ENCODE peak calls at places on chromosomes 1 and 21, in seven cellular contexts. One of them, this sample, is unnamed.

GRCh38 chr1:21307663-21308062 is 17.4 kb upstream of the ECE1 start:
- DNase-seq in HEK293T: no peak
- DNase-seq in epithelial cell of prostate: no peak
- DNase-seq in AG20443: no peak
- DNase-seq in NCI-H1105 treated with DMSO at 0.1 percent for 48 hours: no peak
- DNase-seq in DND-41: peak
- DNase-seq in T47D: no peak
- DNase-seq in this sample: peak

GRCh38 chr1:93483200-93483599 is 35.3 kb downstream of the FNBP1L start:
- DNase-seq in HEK293T: no peak
- DNase-seq in epithelial cell of prostate: no peak
- DNase-seq in AG20443: no peak
- DNase-seq in NCI-H1105 treated with DMSO at 0.1 percent for 48 hours: no peak
- DNase-seq in DND-41: no peak
- DNase-seq in T47D: no peak
- DNase-seq in this sample: no peak

GRCh38 chr1:70086897-70087296 is 118.5 kb downstream of the LRRC40 start:
- DNase-seq in HEK293T: no peak
- DNase-seq in epithelial cell of prostate: no peak
- DNase-seq in AG20443: no peak
- DNase-seq in NCI-H1105 treated with DMSO at 0.1 percent for 48 hours: no peak
- DNase-seq in DND-41: no peak
- DNase-seq in T47D: no peak
- DNase-seq in this sample: no peak

GRCh38 chr21:29155118-29155932 is 24.9 kb downstream of the MAP3K7CL start:
- DNase-seq in HEK293T: peak
- DNase-seq in epithelial cell of prostate: no peak
- DNase-seq in AG20443: peak
- DNase-seq in NCI-H1105 treated with DMSO at 0.1 percent for 48 hours: no peak
- DNase-seq in DND-41: no peak
- DNase-seq in T47D: peak
- DNase-seq in this sample: peak

GRCh38 chr1:170010443-170010842 is 64.1 kb downstream of the KIFAP3 start:
- DNase-seq in HEK293T: no peak
- DNase-seq in epithelial cell of prostate: no peak
- DNase-seq in AG20443: peak
- DNase-seq in NCI-H1105 treated with DMSO at 0.1 percent for 48 hours: peak
- DNase-seq in DND-41: peak
- DNase-seq in T47D: peak
- DNase-seq in this sample: peak

GRCh38 chr1:16484501-16484835 is 29.6 kb downstream of the RNU1-1 start:
- DNase-seq in HEK293T: no peak
- DNase-seq in epithelial cell of prostate: no peak
- DNase-seq in AG20443: no peak
- DNase-seq in NCI-H1105 treated with DMSO at 0.1 percent for 48 hours: no peak
- DNase-seq in DND-41: no peak
- DNase-seq in T47D: no peak
- DNase-seq in this sample: no peak

GRCh38 chr21:37565530-37566223 is 199.1 kb downstream of the DYRK1A start:
- DNase-seq in HEK293T: no peak
- DNase-seq in epithelial cell of prostate: no peak
- DNase-seq in AG20443: no peak
- DNase-seq in NCI-H1105 treated with DMSO at 0.1 percent for 48 hours: no peak
- DNase-seq in DND-41: no peak
- DNase-seq in T47D: peak
- DNase-seq in this sample: peak

GRCh38 chr1:21509351-21510112 is at the start of gene ALPL:
- DNase-seq in HEK293T: no peak
- DNase-seq in epithelial cell of prostate: no peak
- DNase-seq in AG20443: no peak
- DNase-seq in NCI-H1105 treated with DMSO at 0.1 percent for 48 hours: no peak
- DNase-seq in DND-41: no peak
- DNase-seq in T47D: no peak
- DNase-seq in this sample: no peak

GRCh38 chr21:34021726-34022125 is 51.7 kb upstream of the MRPS6 start:
- DNase-seq in HEK293T: no peak
- DNase-seq in epithelial cell of prostate: no peak
- DNase-seq in AG20443: no peak
- DNase-seq in NCI-H1105 treated with DMSO at 0.1 percent for 48 hours: no peak
- DNase-seq in DND-41: no peak
- DNase-seq in T47D: no peak
- DNase-seq in this sample: no peak

GRCh38 chr1:95953005-95953404 is 719.0 kb downstream of the RWDD3 start:
- DNase-seq in HEK293T: peak
- DNase-seq in epithelial cell of prostate: no peak
- DNase-seq in AG20443: peak
- DNase-seq in NCI-H1105 treated with DMSO at 0.1 percent for 48 hours: peak
- DNase-seq in DND-41: no peak
- DNase-seq in T47D: peak
- DNase-seq in this sample: peak

GRCh38 chr21:45886610-45887026 is 95.0 kb upstream of the COL6A1 start:
- DNase-seq in HEK293T: no peak
- DNase-seq in epithelial cell of prostate: no peak
- DNase-seq in AG20443: no peak
- DNase-seq in NCI-H1105 treated with DMSO at 0.1 percent for 48 hours: no peak
- DNase-seq in DND-41: no peak
- DNase-seq in T47D: no peak
- DNase-seq in this sample: no peak

GRCh38 chr1:84223751-84224432 is 77.6 kb upstream of the SAMD13 start:
- DNase-seq in HEK293T: no peak
- DNase-seq in epithelial cell of prostate: no peak
- DNase-seq in AG20443: no peak
- DNase-seq in NCI-H1105 treated with DMSO at 0.1 percent for 48 hours: no peak
- DNase-seq in DND-41: no peak
- DNase-seq in T47D: no peak
- DNase-seq in this sample: no peak

GRCh38 chr1:156705918-156706646 is 699 bp upstream of the CRABP2 start:
- DNase-seq in HEK293T: peak
- DNase-seq in epithelial cell of prostate: no peak
- DNase-seq in AG20443: peak
- DNase-seq in NCI-H1105 treated with DMSO at 0.1 percent for 48 hours: peak
- DNase-seq in DND-41: peak
- DNase-seq in T47D: peak
- DNase-seq in this sample: peak

GRCh38 chr1:28301368-28302174 is 27.3 kb upstream of the MED18 start:
- DNase-seq in HEK293T: no peak
- DNase-seq in epithelial cell of prostate: no peak
- DNase-seq in AG20443: no peak
- DNase-seq in NCI-H1105 treated with DMSO at 0.1 percent for 48 hours: no peak
- DNase-seq in DND-41: no peak
- DNase-seq in T47D: peak
- DNase-seq in this sample: no peak

GRCh38 chr1:74053407-74053806 is 144.6 kb downstream of the LRRIQ3 start:
- DNase-seq in HEK293T: no peak
- DNase-seq in epithelial cell of prostate: peak
- DNase-seq in AG20443: no peak
- DNase-seq in NCI-H1105 treated with DMSO at 0.1 percent for 48 hours: no peak
- DNase-seq in DND-41: no peak
- DNase-seq in T47D: no peak
- DNase-seq in this sample: no peak

GRCh38 chr21:16078382-16078781 is 348.6 kb downstream of the USP25 start:
- DNase-seq in HEK293T: no peak
- DNase-seq in epithelial cell of prostate: no peak
- DNase-seq in AG20443: no peak
- DNase-seq in NCI-H1105 treated with DMSO at 0.1 percent for 48 hours: no peak
- DNase-seq in DND-41: no peak
- DNase-seq in T47D: no peak
- DNase-seq in this sample: no peak

GRCh38 chr1:246213947-246214346 is 293.1 kb downstream of the SMYD3 start:
- DNase-seq in HEK293T: no peak
- DNase-seq in epithelial cell of prostate: no peak
- DNase-seq in AG20443: no peak
- DNase-seq in NCI-H1105 treated with DMSO at 0.1 percent for 48 hours: no peak
- DNase-seq in DND-41: no peak
- DNase-seq in T47D: no peak
- DNase-seq in this sample: no peak

GRCh38 chr1:3564921-3565831 is 46.1 kb downstream of the MEGF6 start:
- DNase-seq in HEK293T: peak
- DNase-seq in epithelial cell of prostate: no peak
- DNase-seq in AG20443: peak
- DNase-seq in NCI-H1105 treated with DMSO at 0.1 percent for 48 hours: no peak
- DNase-seq in DND-41: peak
- DNase-seq in T47D: peak
- DNase-seq in this sample: peak

GRCh38 chr1:243415663-243416365 is 160.0 kb downstream of the SDCCAG8 start:
- DNase-seq in HEK293T: no peak
- DNase-seq in epithelial cell of prostate: no peak
- DNase-seq in AG20443: no peak
- DNase-seq in NCI-H1105 treated with DMSO at 0.1 percent for 48 hours: no peak
- DNase-seq in DND-41: peak
- DNase-seq in T47D: no peak
- DNase-seq in this sample: peak

GRCh38 chr21:34806423-34806822 is 137.6 kb downstream of the CLIC6 start:
- DNase-seq in HEK293T: no peak
- DNase-seq in epithelial cell of prostate: no peak
- DNase-seq in AG20443: no peak
- DNase-seq in NCI-H1105 treated with DMSO at 0.1 percent for 48 hours: no peak
- DNase-seq in DND-41: no peak
- DNase-seq in T47D: no peak
- DNase-seq in this sample: no peak

GRCh38 chr1:11934295-11935039 is at the start of gene PLOD1:
- DNase-seq in HEK293T: peak
- DNase-seq in epithelial cell of prostate: no peak
- DNase-seq in AG20443: peak
- DNase-seq in NCI-H1105 treated with DMSO at 0.1 percent for 48 hours: peak
- DNase-seq in DND-41: peak
- DNase-seq in T47D: peak
- DNase-seq in this sample: peak

GRCh38 chr21:16169810-16170209 is 440.0 kb downstream of the USP25 start:
- DNase-seq in HEK293T: no peak
- DNase-seq in epithelial cell of prostate: no peak
- DNase-seq in AG20443: no peak
- DNase-seq in NCI-H1105 treated with DMSO at 0.1 percent for 48 hours: no peak
- DNase-seq in DND-41: no peak
- DNase-seq in T47D: no peak
- DNase-seq in this sample: no peak

GRCh38 chr1:72117621-72118020 is 164.7 kb downstream of the NEGR1 start:
- DNase-seq in HEK293T: no peak
- DNase-seq in epithelial cell of prostate: no peak
- DNase-seq in AG20443: no peak
- DNase-seq in NCI-H1105 treated with DMSO at 0.1 percent for 48 hours: no peak
- DNase-seq in DND-41: no peak
- DNase-seq in T47D: no peak
- DNase-seq in this sample: no peak

GRCh38 chr1:55245781-55246180 is 30.6 kb upstream of the USP24 start:
- DNase-seq in HEK293T: no peak
- DNase-seq in epithelial cell of prostate: peak
- DNase-seq in AG20443: no peak
- DNase-seq in NCI-H1105 treated with DMSO at 0.1 percent for 48 hours: no peak
- DNase-seq in DND-41: no peak
- DNase-seq in T47D: peak
- DNase-seq in this sample: no peak

GRCh38 chr1:93738075-93738622 is 56.5 kb upstream of the BCAR3 start:
- DNase-seq in HEK293T: no peak
- DNase-seq in epithelial cell of prostate: peak
- DNase-seq in AG20443: peak
- DNase-seq in NCI-H1105 treated with DMSO at 0.1 percent for 48 hours: no peak
- DNase-seq in DND-41: no peak
- DNase-seq in T47D: no peak
- DNase-seq in this sample: no peak

GRCh38 chr1:80218112-80218511 is 1211.6 kb upstream of the ADGRL4 start:
- DNase-seq in HEK293T: peak
- DNase-seq in epithelial cell of prostate: peak
- DNase-seq in AG20443: peak
- DNase-seq in NCI-H1105 treated with DMSO at 0.1 percent for 48 hours: peak
- DNase-seq in DND-41: no peak
- DNase-seq in T47D: peak
- DNase-seq in this sample: peak

GRCh38 chr1:216528816-216529215 is 105.6 kb upstream of the USH2A start:
- DNase-seq in HEK293T: no peak
- DNase-seq in epithelial cell of prostate: peak
- DNase-seq in AG20443: no peak
- DNase-seq in NCI-H1105 treated with DMSO at 0.1 percent for 48 hours: peak
- DNase-seq in DND-41: no peak
- DNase-seq in T47D: peak
- DNase-seq in this sample: peak

This sample was measured in NCI-H69.